ENCODE peak calls at places on chromosome 20, in six cellular contexts. N is stimulated activated CD8-positive, alpha-beta memory T cell treated with anti-CD3 and anti-CD28 coated beads, Interleukin-2, amount 100 ng/mL, for 48 hours; D is RKO; X is endothelial cell of umbilical vein; W is lower leg skin; T is fibroblast of lung. A is an unnamed sample.

GRCh38 chr20:63532449-63532971 is 4.7 kb downstream of the PTK6 start:
- DNase-seq in N (no peak), D (no peak), X (no peak), W (no peak), T (no peak), A (no peak)

GRCh38 chr20:57707849-57708693 is 1.7 kb downstream of the PMEPA1 start:
- DNase-seq in N (no peak), D (no peak), X (peak; percentile 23), W (no peak), T (no peak), A (no peak)

GRCh38 chr20:35610833-35611427 is 4.7 kb upstream of the SPAG4 start:
- DNase-seq in N (no peak), D (no peak), X (no peak), W (no peak), T (no peak), A (no peak)

GRCh38 chr20:16566080-16566479 is 7.2 kb downstream of the KIF16B start:
- DNase-seq in N (no peak), D (no peak), X (no peak), W (no peak), T (no peak), A (no peak)

GRCh38 chr20:35615667-35616464 is at the start of gene SPAG4:
- DNase-seq in N (peak; percentile 100), D (peak; percentile 100), X (no peak), W (peak; percentile 99), T (peak; percentile 82), A (peak; percentile 98)

GRCh38 chr20:44467289-44467883 is 8.3 kb upstream of the TTPAL start:
- DNase-seq in N (no peak), D (no peak), X (no peak), W (peak; percentile 84), T (peak; percentile 89), A (no peak)

GRCh38 chr20:41572010-41572572 is 46.1 kb downstream of the CHD6 start:
- DNase-seq in N (no peak), D (no peak), X (no peak), W (no peak), T (no peak), A (no peak)

GRCh38 chr20:47221036-47221625 is 135.4 kb downstream of the ZMYND8 start:
- DNase-seq in N (no peak), D (no peak), X (no peak), W (no peak), T (no peak), A (no peak)

GRCh38 chr20:50287512-50287911 is 96.9 kb downstream of the CEBPB start:
- DNase-seq in N (no peak), D (no peak), X (no peak), W (no peak), T (no peak), A (no peak)

GRCh38 chr20:13013411-13013810 is 4.6 kb downstream of the SPTLC3 start:
- DNase-seq in N (no peak), D (no peak), X (no peak), W (no peak), T (no peak), A (no peak)

GRCh38 chr20:43540673-43541060 is 18.2 kb upstream of the SGK2 start:
- DNase-seq in N (no peak), D (no peak), X (no peak), W (no peak), T (no peak), A (no peak)

GRCh38 chr20:23327617-23328333 is 22.8 kb upstream of the NXT1 start:
- DNase-seq in N (no peak), D (no peak), X (no peak), W (no peak), T (no peak), A (no peak)

GRCh38 chr20:46243707-46244628 is 64.3 kb downstream of the CDH22 start:
- DNase-seq in N (no peak), D (peak; percentile 65), X (no peak), W (no peak), T (no peak), A (no peak)

GRCh38 chr20:59731371-59731770 is 127.0 kb downstream of the PHACTR3 start:
- DNase-seq in N (no peak), D (no peak), X (no peak), W (no peak), T (no peak), A (no peak)

GRCh38 chr20:53847118-53847842 is 223.1 kb downstream of the BCAS1 start:
- DNase-seq in N (no peak), D (no peak), X (no peak), W (no peak), T (no peak), A (no peak)

GRCh38 chr20:11965602-11966001 is 47.9 kb downstream of the BTBD3 start:
- DNase-seq in N (no peak), D (no peak), X (no peak), W (no peak), T (no peak), A (no peak)

GRCh38 chr20:33503564-33503963 is 13.7 kb downstream of the CBFA2T2 start:
- DNase-seq in N (no peak), D (no peak), X (no peak), W (no peak), T (no peak), A (no peak)

GRCh38 chr20:20410678-20411077 is 42.8 kb downstream of the INSM1 start:
- DNase-seq in N (no peak), D (no peak), X (peak; percentile 71), W (no peak), T (no peak), A (peak; percentile 18)

GRCh38 chr20:18728165-18728866 is 85.3 kb upstream of the SCP2D1 start:
- DNase-seq in N (no peak), D (no peak), X (no peak), W (no peak), T (no peak), A (no peak)

GRCh38 chr20:23151885-23152284 is 65.8 kb upstream of the CD93 start:
- DNase-seq in N (no peak), D (no peak), X (no peak), W (no peak), T (no peak), A (no peak)

GRCh38 chr20:4666001-4666470 is 55.7 kb upstream of the PRND start:
- DNase-seq in N (peak; percentile 29), D (peak; percentile 73), X (peak; percentile 42), W (no peak), T (peak; percentile 30), A (no peak)

GRCh38 chr20:53738945-53739798 is 145.5 kb upstream of the ZNF217 start:
- DNase-seq in N (no peak), D (no peak), X (no peak), W (no peak), T (no peak), A (no peak)

A was measured in iPS DF 6.9.